ENCODE peak calls at places on chromosomes 3 and 15, in six cellular contexts. One of them, this sample, is unnamed.
A peak's percentile ranks its signal among the peaks of the same experiment; 100 is the strongest.

GRCh38 chr3:183825380-183826161 is at the start of gene MAP6D1:
- DNase-seq in PC-3: peak; percentile 54
- DNase-seq in cardiac muscle cell: peak; percentile 43
- DNase-seq in MM.1S: no peak
- DNase-seq in lower lobe of right lung: no peak
- DNase-seq in tibial nerve: no peak
- DNase-seq in this sample: peak; percentile 80

GRCh38 chr15:79310612-79310984 is 314 bp upstream of the TMED3 start:
- DNase-seq in PC-3: peak; percentile 34
- DNase-seq in cardiac muscle cell: peak; percentile 44
- DNase-seq in MM.1S: no peak
- DNase-seq in lower lobe of right lung: no peak
- DNase-seq in tibial nerve: no peak
- DNase-seq in this sample: no peak

GRCh38 chr3:53221345-53221744 is 34.5 kb downstream of the TKT start:
- DNase-seq in PC-3: no peak
- DNase-seq in cardiac muscle cell: no peak
- DNase-seq in MM.1S: no peak
- DNase-seq in lower lobe of right lung: peak; percentile 3
- DNase-seq in tibial nerve: no peak
- DNase-seq in this sample: no peak

GRCh38 chr3:150265305-150265704 is 142.8 kb upstream of the TSC22D2 start:
- DNase-seq in PC-3: no peak
- DNase-seq in cardiac muscle cell: no peak
- DNase-seq in MM.1S: no peak
- DNase-seq in lower lobe of right lung: no peak
- DNase-seq in tibial nerve: no peak
- DNase-seq in this sample: no peak

GRCh38 chr3:32296251-32297204 is 58.0 kb downstream of the CMTM8 start:
- DNase-seq in PC-3: peak; percentile 73
- DNase-seq in cardiac muscle cell: peak; percentile 80
- DNase-seq in MM.1S: peak; percentile 49
- DNase-seq in lower lobe of right lung: peak; percentile 69
- DNase-seq in tibial nerve: peak; percentile 24
- DNase-seq in this sample: no peak

GRCh38 chr15:46677491-46677890 is 1039.8 kb upstream of the SEMA6D start:
- DNase-seq in PC-3: no peak
- DNase-seq in cardiac muscle cell: no peak
- DNase-seq in MM.1S: no peak
- DNase-seq in lower lobe of right lung: no peak
- DNase-seq in tibial nerve: no peak
- DNase-seq in this sample: no peak

GRCh38 chr3:26484140-26484539 is 138.4 kb upstream of the LRRC3B start:
- DNase-seq in PC-3: no peak
- DNase-seq in cardiac muscle cell: no peak
- DNase-seq in MM.1S: no peak
- DNase-seq in lower lobe of right lung: no peak
- DNase-seq in tibial nerve: no peak
- DNase-seq in this sample: no peak

GRCh38 chr3:173617490-173617889 is 219.9 kb downstream of the NLGN1 start:
- DNase-seq in PC-3: no peak
- DNase-seq in cardiac muscle cell: no peak
- DNase-seq in MM.1S: no peak
- DNase-seq in lower lobe of right lung: peak; percentile 50
- DNase-seq in tibial nerve: no peak
- DNase-seq in this sample: no peak

GRCh38 chr15:77181305-77182074 is 110.6 kb upstream of the TSPAN3 start:
- DNase-seq in PC-3: no peak
- DNase-seq in cardiac muscle cell: no peak
- DNase-seq in MM.1S: peak; percentile 49
- DNase-seq in lower lobe of right lung: no peak
- DNase-seq in tibial nerve: no peak
- DNase-seq in this sample: no peak

GRCh38 chr3:183807329-183807728 is 18.0 kb downstream of the MAP6D1 start:
- DNase-seq in PC-3: no peak
- DNase-seq in cardiac muscle cell: no peak
- DNase-seq in MM.1S: no peak
- DNase-seq in lower lobe of right lung: no peak
- DNase-seq in tibial nerve: no peak
- DNase-seq in this sample: no peak

GRCh38 chr15:52858388-52859176 is 68.4 kb upstream of the ONECUT1 start:
- DNase-seq in PC-3: no peak
- DNase-seq in cardiac muscle cell: no peak
- DNase-seq in MM.1S: no peak
- DNase-seq in lower lobe of right lung: no peak
- DNase-seq in tibial nerve: no peak
- DNase-seq in this sample: no peak

GRCh38 chr15:66777054-66777453 is 75.0 kb downstream of the SMAD6 start:
- DNase-seq in PC-3: no peak
- DNase-seq in cardiac muscle cell: no peak
- DNase-seq in MM.1S: no peak
- DNase-seq in lower lobe of right lung: no peak
- DNase-seq in tibial nerve: no peak
- DNase-seq in this sample: no peak

GRCh38 chr3:189309400-189309975 is 137.7 kb downstream of the TPRG1 start:
- DNase-seq in PC-3: no peak
- DNase-seq in cardiac muscle cell: no peak
- DNase-seq in MM.1S: no peak
- DNase-seq in lower lobe of right lung: no peak
- DNase-seq in tibial nerve: no peak
- DNase-seq in this sample: no peak

GRCh38 chr3:139732729-139733128 is 55.0 kb upstream of the NMNAT3 start:
- DNase-seq in PC-3: no peak
- DNase-seq in cardiac muscle cell: no peak
- DNase-seq in MM.1S: no peak
- DNase-seq in lower lobe of right lung: no peak
- DNase-seq in tibial nerve: no peak
- DNase-seq in this sample: no peak

GRCh38 chr3:4906107-4906621 is 73.1 kb upstream of the BHLHE40 start:
- DNase-seq in PC-3: peak; percentile 90
- DNase-seq in cardiac muscle cell: peak; percentile 49
- DNase-seq in MM.1S: no peak
- DNase-seq in lower lobe of right lung: no peak
- DNase-seq in tibial nerve: no peak
- DNase-seq in this sample: no peak

GRCh38 chr3:152291649-152292066 is 22.9 kb downstream of the MBNL1 start:
- DNase-seq in PC-3: no peak
- DNase-seq in cardiac muscle cell: peak; percentile 44
- DNase-seq in MM.1S: no peak
- DNase-seq in lower lobe of right lung: no peak
- DNase-seq in tibial nerve: no peak
- DNase-seq in this sample: no peak
- H3K4me1 ChIP-seq in PC-3: peaks cover 21% of the 10 kb centered on the region
- H3K4me1 ChIP-seq in cardiac muscle cell: no peaks in the 10 kb centered on the region
- H3K4me1 ChIP-seq in MM.1S: peaks cover 40% of the 10 kb centered on the region
- H3K4me1 ChIP-seq in lower lobe of right lung: peaks cover 70% of the 10 kb centered on the region
- H3K4me1 ChIP-seq in tibial nerve: peaks cover 21% of the 10 kb centered on the region
- H3K4me1 ChIP-seq in this sample: peaks cover 67% of the 10 kb centered on the region

GRCh38 chr3:69865920-69866679 is 126.8 kb downstream of the MITF start:
- DNase-seq in PC-3: no peak
- DNase-seq in cardiac muscle cell: peak; percentile 3
- DNase-seq in MM.1S: no peak
- DNase-seq in lower lobe of right lung: peak; percentile 57
- DNase-seq in tibial nerve: no peak
- DNase-seq in this sample: no peak

GRCh38 chr3:69861556-69861955 is 122.3 kb downstream of the MITF start:
- DNase-seq in PC-3: no peak
- DNase-seq in cardiac muscle cell: no peak
- DNase-seq in MM.1S: no peak
- DNase-seq in lower lobe of right lung: no peak
- DNase-seq in tibial nerve: no peak
- DNase-seq in this sample: no peak

GRCh38 chr3:69864751-69865150 is 125.5 kb downstream of the MITF start:
- DNase-seq in PC-3: no peak
- DNase-seq in cardiac muscle cell: no peak
- DNase-seq in MM.1S: no peak
- DNase-seq in lower lobe of right lung: no peak
- DNase-seq in tibial nerve: no peak
- DNase-seq in this sample: no peak

GRCh38 chr3:69866988-69867720 is 127.9 kb downstream of the MITF start:
- DNase-seq in PC-3: peak; percentile 45
- DNase-seq in cardiac muscle cell: no peak
- DNase-seq in MM.1S: no peak
- DNase-seq in lower lobe of right lung: no peak
- DNase-seq in tibial nerve: no peak
- DNase-seq in this sample: no peak

DNA sequence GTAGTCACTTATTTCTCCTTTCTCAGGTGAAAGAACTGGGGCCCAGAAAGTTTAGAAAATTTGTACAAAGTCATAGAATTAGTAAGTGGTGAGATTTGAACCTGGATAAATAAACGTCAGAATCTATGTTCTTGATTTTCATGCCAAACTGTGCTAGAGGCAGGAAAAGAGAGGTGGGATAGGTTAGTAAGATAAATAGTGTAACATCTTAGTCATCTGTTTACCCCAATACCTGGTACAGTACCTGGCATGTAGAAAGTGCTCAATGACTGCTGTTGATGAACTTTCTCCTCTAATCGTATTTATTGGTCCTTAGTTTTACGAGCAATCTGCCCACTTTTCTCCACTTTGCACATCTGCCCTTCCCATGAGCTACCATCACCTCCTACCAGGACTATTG is 124.9 kb downstream of the MITF start:
- DNase-seq in PC-3: peak; percentile 66
- DNase-seq in cardiac muscle cell: no peak
- DNase-seq in MM.1S: no peak
- DNase-seq in lower lobe of right lung: no peak
- DNase-seq in tibial nerve: no peak
- DNase-seq in this sample: no peak
- H3K4me1 ChIP-seq in PC-3: peaks cover 48% of the 10 kb centered on the region
- H3K4me1 ChIP-seq in cardiac muscle cell: peaks cover 29% of the 10 kb centered on the region
- H3K4me1 ChIP-seq in MM.1S: no peaks in the 10 kb centered on the region
- H3K4me1 ChIP-seq in lower lobe of right lung: peaks cover 4% of the 10 kb centered on the region
- H3K4me1 ChIP-seq in tibial nerve: no peaks in the 10 kb centered on the region
- H3K4me1 ChIP-seq in this sample: peaks cover 18% of the 10 kb centered on the region

DNA sequence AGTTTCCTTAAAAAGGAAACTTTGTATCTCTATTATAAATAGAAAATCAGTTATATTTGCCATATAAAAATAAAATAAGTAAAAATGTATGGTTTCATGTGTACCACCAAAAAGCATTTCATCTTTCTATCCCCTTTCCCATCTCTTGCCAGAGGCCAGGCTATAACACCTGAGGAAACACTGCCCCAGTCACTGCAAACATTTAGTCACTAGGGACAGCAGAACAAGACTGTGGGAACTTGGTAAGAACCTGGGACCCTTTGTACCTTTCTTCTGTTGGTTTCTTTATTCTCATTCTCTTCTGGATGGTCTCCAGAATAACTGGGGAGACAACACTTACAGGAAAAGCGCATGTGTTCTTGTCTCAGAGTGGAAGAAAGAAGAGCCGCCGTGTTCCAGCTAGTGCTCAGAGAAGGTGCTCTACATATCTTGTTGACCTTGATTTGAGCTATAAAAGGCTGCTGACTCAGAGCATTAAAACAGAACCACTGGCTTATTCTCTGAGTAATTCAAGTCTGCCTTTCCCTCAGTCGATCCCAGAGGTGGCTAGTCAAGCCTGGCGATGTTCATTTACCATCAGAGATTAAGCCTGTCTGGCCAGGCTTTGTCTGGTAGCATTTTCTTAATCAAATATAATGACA is 361.6 kb downstream of the RBMS3 start:
- DNase-seq in PC-3: peak; percentile 72
- DNase-seq in cardiac muscle cell: peak; percentile 64
- DNase-seq in MM.1S: no peak
- DNase-seq in lower lobe of right lung: no peak
- DNase-seq in tibial nerve: no peak
- DNase-seq in this sample: no peak
- H3K4me1 ChIP-seq in PC-3: peaks cover 8% of the 10 kb centered on the region
- H3K4me1 ChIP-seq in cardiac muscle cell: peaks cover 17% of the 10 kb centered on the region
- H3K4me1 ChIP-seq in MM.1S: no peaks in the 10 kb centered on the region
- H3K4me1 ChIP-seq in lower lobe of right lung: no peaks in the 10 kb centered on the region
- H3K4me1 ChIP-seq in tibial nerve: peaks cover 31% of the 10 kb centered on the region
- H3K4me1 ChIP-seq in this sample: no peaks in the 10 kb centered on the region

GRCh38 chr15:55277116-55277564 is 12.5 kb downstream of the RAB27A start:
- DNase-seq in PC-3: no peak
- DNase-seq in cardiac muscle cell: peak; percentile 48
- DNase-seq in MM.1S: peak; percentile 68
- DNase-seq in lower lobe of right lung: no peak
- DNase-seq in tibial nerve: no peak
- DNase-seq in this sample: no peak
- H3K4me1 ChIP-seq in PC-3: peaks cover 16% of the 10 kb centered on the region
- H3K4me1 ChIP-seq in cardiac muscle cell: no peaks in the 10 kb centered on the region
- H3K4me1 ChIP-seq in MM.1S: peaks cover 50% of the 10 kb centered on the region
- H3K4me1 ChIP-seq in lower lobe of right lung: peaks cover 47% of the 10 kb centered on the region
- H3K4me1 ChIP-seq in tibial nerve: no peaks in the 10 kb centered on the region
- H3K4me1 ChIP-seq in this sample: peaks cover 5% of the 10 kb centered on the region

GRCh38 chr3:38641461-38642110 is 7.9 kb downstream of the SCN5A start:
- DNase-seq in PC-3: no peak
- DNase-seq in cardiac muscle cell: no peak
- DNase-seq in MM.1S: no peak
- DNase-seq in lower lobe of right lung: no peak
- DNase-seq in tibial nerve: no peak
- DNase-seq in this sample: peak; percentile 37

GRCh38 chr3:38644016-38644661 is 5.3 kb downstream of the SCN5A start:
- DNase-seq in PC-3: no peak
- DNase-seq in cardiac muscle cell: no peak
- DNase-seq in MM.1S: no peak
- DNase-seq in lower lobe of right lung: no peak
- DNase-seq in tibial nerve: no peak
- DNase-seq in this sample: peak; percentile 11

GRCh38 chr3:38643592-38643991 is 5.9 kb downstream of the SCN5A start:
- DNase-seq in PC-3: no peak
- DNase-seq in cardiac muscle cell: no peak
- DNase-seq in MM.1S: no peak
- DNase-seq in lower lobe of right lung: no peak
- DNase-seq in tibial nerve: no peak
- DNase-seq in this sample: peak; percentile 29

GRCh38 chr3:38644662-38645053 is 4.8 kb downstream of the SCN5A start:
- DNase-seq in PC-3: no peak
- DNase-seq in cardiac muscle cell: no peak
- DNase-seq in MM.1S: no peak
- DNase-seq in lower lobe of right lung: no peak
- DNase-seq in tibial nerve: no peak
- DNase-seq in this sample: peak; percentile 7

GRCh38 chr3:38643090-38643489 is 6.4 kb downstream of the SCN5A start:
- DNase-seq in PC-3: no peak
- DNase-seq in cardiac muscle cell: no peak
- DNase-seq in MM.1S: no peak
- DNase-seq in lower lobe of right lung: no peak
- DNase-seq in tibial nerve: no peak
- DNase-seq in this sample: peak; percentile 76
- H3K4me1 ChIP-seq in PC-3: no peaks in the 10 kb centered on the region
- H3K4me1 ChIP-seq in cardiac muscle cell: peaks cover 15% of the 10 kb centered on the region
- H3K4me1 ChIP-seq in MM.1S: no peaks in the 10 kb centered on the region
- H3K4me1 ChIP-seq in lower lobe of right lung: no peaks in the 10 kb centered on the region
- H3K4me1 ChIP-seq in tibial nerve: no peaks in the 10 kb centered on the region
- H3K4me1 ChIP-seq in this sample: no peaks in the 10 kb centered on the region

This sample was measured in suprapubic skin.